ENCODE peak calls at places on chromosomes 12 and 14, in seven cellular contexts. One of them, this sample, is unnamed.

GRCh38 chr14:95065411-95065810 is 91.9 kb downstream of the DICER1 start:
- DNase-seq in AG09319: no peak
- DNase-seq in Peyer's patch: no peak
- DNase-seq in CD4-positive, alpha-beta T cell: no peak
- DNase-seq in B cell: no peak
- DNase-seq in A673: no peak
- DNase-seq in astrocyte of the spinal cord: no peak
- DNase-seq in this sample: no peak

GRCh38 chr12:19893514-19893913 is 454.2 kb downstream of the AEBP2 start:
- DNase-seq in AG09319: no peak
- DNase-seq in Peyer's patch: no peak
- DNase-seq in CD4-positive, alpha-beta T cell: no peak
- DNase-seq in B cell: no peak
- DNase-seq in A673: peak; percentile 45
- DNase-seq in astrocyte of the spinal cord: peak; percentile 52
- DNase-seq in this sample: peak; percentile 25

GRCh38 chr14:36524874-36525745 is 5.1 kb upstream of the NKX2-1 start:
- DNase-seq in AG09319: no peak
- DNase-seq in Peyer's patch: peak; percentile 50
- DNase-seq in CD4-positive, alpha-beta T cell: no peak
- DNase-seq in B cell: no peak
- DNase-seq in A673: peak; percentile 74
- DNase-seq in astrocyte of the spinal cord: no peak
- DNase-seq in this sample: peak; percentile 22

GRCh38 chr14:72747652-72748051 is 146.2 kb downstream of the DPF3 start:
- DNase-seq in AG09319: no peak
- DNase-seq in Peyer's patch: no peak
- DNase-seq in CD4-positive, alpha-beta T cell: no peak
- DNase-seq in B cell: no peak
- DNase-seq in A673: no peak
- DNase-seq in astrocyte of the spinal cord: no peak
- DNase-seq in this sample: no peak

GRCh38 chr12:105562727-105563072 is 232.2 kb downstream of the C12orf75 start:
- DNase-seq in AG09319: no peak
- DNase-seq in Peyer's patch: no peak
- DNase-seq in CD4-positive, alpha-beta T cell: no peak
- DNase-seq in B cell: no peak
- DNase-seq in A673: no peak
- DNase-seq in astrocyte of the spinal cord: no peak
- DNase-seq in this sample: no peak

GRCh38 chr14:91607322-91608047 is 97.4 kb upstream of the PPP4R3A start:
- DNase-seq in AG09319: no peak
- DNase-seq in Peyer's patch: no peak
- DNase-seq in CD4-positive, alpha-beta T cell: no peak
- DNase-seq in B cell: no peak
- DNase-seq in A673: no peak
- DNase-seq in astrocyte of the spinal cord: no peak
- DNase-seq in this sample: no peak

GRCh38 chr12:125280482-125281377 is 215.5 kb downstream of the AACS start:
- DNase-seq in AG09319: no peak
- DNase-seq in Peyer's patch: no peak
- DNase-seq in CD4-positive, alpha-beta T cell: no peak
- DNase-seq in B cell: no peak
- DNase-seq in A673: no peak
- DNase-seq in astrocyte of the spinal cord: no peak
- DNase-seq in this sample: no peak

GRCh38 chr14:56487090-56487667 is 92.4 kb upstream of the TMEM260 start:
- DNase-seq in AG09319: peak; percentile 2
- DNase-seq in Peyer's patch: no peak
- DNase-seq in CD4-positive, alpha-beta T cell: no peak
- DNase-seq in B cell: no peak
- DNase-seq in A673: peak; percentile 61
- DNase-seq in astrocyte of the spinal cord: peak; percentile 26
- DNase-seq in this sample: no peak

GRCh38 chr12:91951571-91951970 is 194.1 kb downstream of the BTG1 start:
- DNase-seq in AG09319: no peak
- DNase-seq in Peyer's patch: no peak
- DNase-seq in CD4-positive, alpha-beta T cell: no peak
- DNase-seq in B cell: no peak
- DNase-seq in A673: no peak
- DNase-seq in astrocyte of the spinal cord: peak; percentile 4
- DNase-seq in this sample: no peak

GRCh38 chr12:75553865-75554555 is 42.6 kb upstream of the KRR1 start:
- DNase-seq in AG09319: no peak
- DNase-seq in Peyer's patch: no peak
- DNase-seq in CD4-positive, alpha-beta T cell: no peak
- DNase-seq in B cell: no peak
- DNase-seq in A673: no peak
- DNase-seq in astrocyte of the spinal cord: peak; percentile 43
- DNase-seq in this sample: no peak

GRCh38 chr14:34501004-34501580 is 38.4 kb downstream of the EAPP start:
- DNase-seq in AG09319: no peak
- DNase-seq in Peyer's patch: no peak
- DNase-seq in CD4-positive, alpha-beta T cell: no peak
- DNase-seq in B cell: no peak
- DNase-seq in A673: no peak
- DNase-seq in astrocyte of the spinal cord: peak; percentile 45
- DNase-seq in this sample: no peak

GRCh38 chr14:34496007-34496678 is 34.1 kb upstream of the SPTSSA start:
- DNase-seq in AG09319: no peak
- DNase-seq in Peyer's patch: no peak
- DNase-seq in CD4-positive, alpha-beta T cell: no peak
- DNase-seq in B cell: no peak
- DNase-seq in A673: no peak
- DNase-seq in astrocyte of the spinal cord: no peak
- DNase-seq in this sample: no peak

GRCh38 chr14:34501997-34502396 is 37.5 kb downstream of the EAPP start:
- DNase-seq in AG09319: no peak
- DNase-seq in Peyer's patch: no peak
- DNase-seq in CD4-positive, alpha-beta T cell: no peak
- DNase-seq in B cell: no peak
- DNase-seq in A673: no peak
- DNase-seq in astrocyte of the spinal cord: peak; percentile 42
- DNase-seq in this sample: no peak

GRCh38 chr14:34498684-34499412 is 36.8 kb upstream of the SPTSSA start:
- DNase-seq in AG09319: no peak
- DNase-seq in Peyer's patch: no peak
- DNase-seq in CD4-positive, alpha-beta T cell: no peak
- DNase-seq in B cell: no peak
- DNase-seq in A673: peak; percentile 63
- DNase-seq in astrocyte of the spinal cord: peak; percentile 44
- DNase-seq in this sample: peak; percentile 34

GRCh38 chr14:34496679-34497513 is 34.9 kb upstream of the SPTSSA start:
- DNase-seq in AG09319: peak; percentile 96
- DNase-seq in Peyer's patch: peak; percentile 70
- DNase-seq in CD4-positive, alpha-beta T cell: no peak
- DNase-seq in B cell: no peak
- DNase-seq in A673: peak; percentile 85
- DNase-seq in astrocyte of the spinal cord: peak; percentile 100
- DNase-seq in this sample: no peak
- TF ChIP-seq CTCF in AG09319: peak; percentile 42
- TF ChIP-seq CTCF in Peyer's patch: peak; percentile 31
- TF ChIP-seq CTCF in CD4-positive, alpha-beta T cell: no peak
- TF ChIP-seq CTCF in B cell: no peak
- TF ChIP-seq CTCF in A673: peak; percentile 15
- TF ChIP-seq CTCF in astrocyte of the spinal cord: peak; percentile 44
- TF ChIP-seq CTCF in this sample: no peak

GRCh38 chr12:80709811-80710726 is 2.6 kb downstream of the MYF6 start:
- DNase-seq in AG09319: no peak
- DNase-seq in Peyer's patch: no peak
- DNase-seq in CD4-positive, alpha-beta T cell: no peak
- DNase-seq in B cell: no peak
- DNase-seq in A673: peak; percentile 49
- DNase-seq in astrocyte of the spinal cord: no peak
- DNase-seq in this sample: no peak
- TF ChIP-seq CTCF in AG09319: no peak
- TF ChIP-seq CTCF in Peyer's patch: peak; percentile 5
- TF ChIP-seq CTCF in CD4-positive, alpha-beta T cell: no peak
- TF ChIP-seq CTCF in B cell: no peak
- TF ChIP-seq CTCF in A673: peak; percentile 70
- TF ChIP-seq CTCF in astrocyte of the spinal cord: peak; percentile 35
- TF ChIP-seq CTCF in this sample: peak; percentile 17

GRCh38 chr12:94193168-94193567 is 44.8 kb downstream of the PLXNC1 start:
- DNase-seq in AG09319: no peak
- DNase-seq in Peyer's patch: no peak
- DNase-seq in CD4-positive, alpha-beta T cell: no peak
- DNase-seq in B cell: no peak
- DNase-seq in A673: no peak
- DNase-seq in astrocyte of the spinal cord: no peak
- DNase-seq in this sample: no peak

GRCh38 chr12:94193623-94194022 is 45.2 kb downstream of the PLXNC1 start:
- DNase-seq in AG09319: no peak
- DNase-seq in Peyer's patch: no peak
- DNase-seq in CD4-positive, alpha-beta T cell: no peak
- DNase-seq in B cell: no peak
- DNase-seq in A673: no peak
- DNase-seq in astrocyte of the spinal cord: no peak
- DNase-seq in this sample: no peak

GRCh38 chr12:94198469-94198868 is 50.1 kb downstream of the PLXNC1 start:
- DNase-seq in AG09319: no peak
- DNase-seq in Peyer's patch: no peak
- DNase-seq in CD4-positive, alpha-beta T cell: no peak
- DNase-seq in B cell: no peak
- DNase-seq in A673: no peak
- DNase-seq in astrocyte of the spinal cord: no peak
- DNase-seq in this sample: no peak

GRCh38 chr12:94192506-94192905 is 44.1 kb downstream of the PLXNC1 start:
- DNase-seq in AG09319: no peak
- DNase-seq in Peyer's patch: no peak
- DNase-seq in CD4-positive, alpha-beta T cell: no peak
- DNase-seq in B cell: no peak
- DNase-seq in A673: no peak
- DNase-seq in astrocyte of the spinal cord: no peak
- DNase-seq in this sample: no peak

GRCh38 chr12:94195483-94195882 is 47.1 kb downstream of the PLXNC1 start:
- DNase-seq in AG09319: no peak
- DNase-seq in Peyer's patch: no peak
- DNase-seq in CD4-positive, alpha-beta T cell: no peak
- DNase-seq in B cell: no peak
- DNase-seq in A673: no peak
- DNase-seq in astrocyte of the spinal cord: no peak
- DNase-seq in this sample: no peak
- TF ChIP-seq CTCF in AG09319: no peak
- TF ChIP-seq CTCF in Peyer's patch: no peak
- TF ChIP-seq CTCF in CD4-positive, alpha-beta T cell: no peak
- TF ChIP-seq CTCF in B cell: no peak
- TF ChIP-seq CTCF in A673: no peak
- TF ChIP-seq CTCF in astrocyte of the spinal cord: no peak
- TF ChIP-seq CTCF in this sample: no peak

GRCh38 chr12:43937947-43938346 is 102.1 kb downstream of the TMEM117 start:
- DNase-seq in AG09319: no peak
- DNase-seq in Peyer's patch: no peak
- DNase-seq in CD4-positive, alpha-beta T cell: no peak
- DNase-seq in B cell: no peak
- DNase-seq in A673: peak; percentile 54
- DNase-seq in astrocyte of the spinal cord: no peak
- DNase-seq in this sample: no peak
- TF ChIP-seq CTCF in AG09319: no peak
- TF ChIP-seq CTCF in Peyer's patch: no peak
- TF ChIP-seq CTCF in CD4-positive, alpha-beta T cell: no peak
- TF ChIP-seq CTCF in B cell: no peak
- TF ChIP-seq CTCF in A673: peak; percentile 46
- TF ChIP-seq CTCF in astrocyte of the spinal cord: peak; percentile 43
- TF ChIP-seq CTCF in this sample: no peak

DNA sequence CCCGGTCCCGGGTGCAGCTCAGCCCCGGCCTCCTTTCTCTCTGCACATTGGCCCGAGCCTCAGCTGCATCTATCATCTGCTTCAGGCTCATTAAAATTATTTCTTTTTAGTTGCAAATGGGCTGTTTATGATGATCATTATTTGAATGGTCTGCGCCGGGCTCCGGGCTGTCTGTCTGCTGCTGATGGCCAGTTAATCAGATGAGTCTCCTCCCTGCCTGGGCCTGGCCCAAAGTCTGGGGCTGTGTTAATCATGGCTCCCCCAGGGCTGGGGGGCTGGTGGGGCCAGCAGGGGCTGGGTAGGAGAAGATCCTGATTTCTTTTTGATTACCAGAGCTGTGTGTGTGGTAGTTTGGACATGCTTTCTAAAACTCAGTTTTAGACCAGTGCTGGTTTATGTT is 159.1 kb downstream of the PHETA1 start:
- DNase-seq in AG09319: no peak
- DNase-seq in Peyer's patch: no peak
- DNase-seq in CD4-positive, alpha-beta T cell: no peak
- DNase-seq in B cell: no peak
- DNase-seq in A673: no peak
- DNase-seq in astrocyte of the spinal cord: no peak
- DNase-seq in this sample: no peak
- TF ChIP-seq CTCF in AG09319: no peak
- TF ChIP-seq CTCF in Peyer's patch: no peak
- TF ChIP-seq CTCF in CD4-positive, alpha-beta T cell: no peak
- TF ChIP-seq CTCF in B cell: no peak
- TF ChIP-seq CTCF in A673: no peak
- TF ChIP-seq CTCF in astrocyte of the spinal cord: no peak
- TF ChIP-seq CTCF in this sample: no peak

GRCh38 chr14:100317897-100318808 is 5.0 kb upstream of the SLC25A47 start:
- DNase-seq in AG09319: peak; percentile 25
- DNase-seq in Peyer's patch: peak; percentile 77
- DNase-seq in CD4-positive, alpha-beta T cell: peak; percentile 49
- DNase-seq in B cell: peak; percentile 90
- DNase-seq in A673: peak; percentile 77
- DNase-seq in astrocyte of the spinal cord: peak; percentile 46
- DNase-seq in this sample: peak; percentile 85
- TF ChIP-seq CTCF in AG09319: peak; percentile 80
- TF ChIP-seq CTCF in Peyer's patch: peak; percentile 75
- TF ChIP-seq CTCF in CD4-positive, alpha-beta T cell: peak; percentile 86
- TF ChIP-seq CTCF in B cell: peak; percentile 95
- TF ChIP-seq CTCF in A673: peak; percentile 88
- TF ChIP-seq CTCF in astrocyte of the spinal cord: peak; percentile 75
- TF ChIP-seq CTCF in this sample: peak; percentile 79

DNA sequence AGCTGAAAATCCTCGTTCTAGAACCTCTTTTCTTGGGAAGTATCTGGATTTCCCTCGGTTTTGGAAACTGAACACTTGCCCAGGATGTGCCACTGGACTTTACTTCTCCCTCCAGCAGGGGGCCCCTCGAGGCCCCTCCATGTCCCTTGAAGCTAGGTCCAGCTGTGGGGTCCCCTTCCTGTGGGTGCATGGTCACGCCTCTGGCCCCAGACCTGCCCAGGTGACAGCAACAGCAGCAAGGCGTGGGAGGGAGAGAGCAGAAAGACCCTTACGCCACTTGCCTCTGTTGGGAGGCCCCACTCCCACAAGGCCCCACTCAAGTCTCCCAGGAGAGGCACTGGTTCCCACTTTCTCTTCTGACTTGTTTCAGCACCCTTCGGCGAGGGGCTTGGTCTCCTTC is 3.1 kb downstream of the SLC25A29 start:
- DNase-seq in AG09319: no peak
- DNase-seq in Peyer's patch: no peak
- DNase-seq in CD4-positive, alpha-beta T cell: no peak
- DNase-seq in B cell: peak; percentile 48
- DNase-seq in A673: peak; percentile 28
- DNase-seq in astrocyte of the spinal cord: no peak
- DNase-seq in this sample: peak; percentile 65
- TF ChIP-seq CTCF in AG09319: peak; percentile 67
- TF ChIP-seq CTCF in Peyer's patch: peak; percentile 36
- TF ChIP-seq CTCF in CD4-positive, alpha-beta T cell: peak; percentile 48
- TF ChIP-seq CTCF in B cell: peak; percentile 37
- TF ChIP-seq CTCF in A673: peak; percentile 75
- TF ChIP-seq CTCF in astrocyte of the spinal cord: peak; percentile 74
- TF ChIP-seq CTCF in this sample: peak; percentile 49

This sample was measured in GM20000.